ENCODE peak calls at places on chromosomes 12 and 14, in ten cellular contexts. C is stimulated activated CD8-positive, alpha-beta memory T cell treated with anti-CD3 and anti-CD28 coated beads, Interleukin-2, amount 100 ng/mL, for 1 hour; N is effector memory CD8-positive, alpha-beta T cell; Z is ascending aorta; K is cardiac muscle cell; D is GM10248; W is fibroblast of the conjunctiva; L is neural progenitor cell; Q is NCI-H146; F is GF-D8. X is an unnamed sample.
A peak's percentile ranks its signal among the peaks of the same experiment; 100 is the strongest.

GRCh38 chr12:104667139-104667538 is 210.4 kb downstream of the CHST11 start:
- DNase-seq in C (no peak), N (no peak), Z (no peak), K (peak; percentile 68), D (no peak), W (no peak), L (no peak), Q (no peak), F (peak; percentile 17), X (no peak)

GRCh38 chr12:49588761-49589516 is 16.5 kb downstream of the FAM186B start:
- DNase-seq in C (no peak), N (no peak), Z (no peak), K (peak; percentile 13), D (no peak), W (no peak), L (no peak), Q (no peak), F (no peak), X (no peak)

GRCh38 chr14:50859296-50859624 is 12.6 kb upstream of the ABHD12B start:
- DNase-seq in C (no peak), N (no peak), Z (no peak), K (no peak), D (no peak), W (no peak), L (no peak), Q (peak; percentile 44), F (no peak), X (no peak)

GRCh38 chr14:88895116-88895515 is 70.7 kb downstream of the TTC8 start:
- DNase-seq in C (no peak), N (no peak), Z (no peak), K (peak; percentile 27), D (no peak), W (peak; percentile 4), L (no peak), Q (peak; percentile 3), F (no peak), X (no peak)

GRCh38 chr12:81078469-81079196 is 754 bp downstream of the ACSS3 start:
- DNase-seq in C (no peak), N (no peak), Z (no peak), K (peak; percentile 79), D (no peak), W (peak; percentile 35), L (peak; percentile 31), Q (peak; percentile 67), F (no peak), X (no peak)

GRCh38 chr12:101459642-101460346 is 15.3 kb upstream of the SPIC start:
- DNase-seq in C (no peak), N (no peak), Z (no peak), K (no peak), D (no peak), W (peak; percentile 53), L (no peak), Q (no peak), F (peak; percentile 12), X (no peak)

GRCh38 chr14:80135305-80136088 is 75.8 kb downstream of the DIO2 start:
- DNase-seq in C (no peak), N (no peak), Z (no peak), K (no peak), D (no peak), W (no peak), L (no peak), Q (no peak), F (no peak), X (no peak)

GRCh38 chr12:53538209-53538689 is 31.0 kb upstream of the NPFF start:
- DNase-seq in C (no peak), N (no peak), Z (no peak), K (peak; percentile 93), D (no peak), W (peak; percentile 42), L (no peak), Q (peak; percentile 64), F (peak; percentile 29), X (no peak)

GRCh38 chr12:53169644-53170043 is 10.9 kb upstream of the ZNF740 start:
- DNase-seq in C (no peak), N (no peak), Z (no peak), K (no peak), D (no peak), W (no peak), L (no peak), Q (no peak), F (no peak), X (no peak)

GRCh38 chr14:80425686-80426085 is 214.4 kb upstream of the DIO2 start:
- DNase-seq in C (no peak), N (no peak), Z (no peak), K (peak; percentile 91), D (no peak), W (peak; percentile 68), L (no peak), Q (no peak), F (no peak), X (no peak)

GRCh38 chr12:129185855-129186254 is 332.6 kb downstream of the GLT1D1 start:
- DNase-seq in C (no peak), N (no peak), Z (no peak), K (no peak), D (no peak), W (no peak), L (no peak), Q (peak; percentile 21), F (no peak), X (no peak)

GRCh38 chr12:116735951-116736599 is 1.8 kb downstream of the SPRING1 start:
- DNase-seq in C (no peak), N (no peak), Z (no peak), K (no peak), D (no peak), W (no peak), L (no peak), Q (peak; percentile 24), F (no peak), X (no peak)

GRCh38 chr14:91858536-91859275 is 8.6 kb downstream of the TC2N start:
- DNase-seq in C (no peak), N (no peak), Z (no peak), K (peak; percentile 41), D (peak; percentile 39), W (peak; percentile 37), L (no peak), Q (no peak), F (no peak), X (no peak)

GRCh38 chr14:100067481-100067880 is 2.3 kb downstream of the EVL start:
- DNase-seq in C (no peak), N (no peak), Z (no peak), K (no peak), D (no peak), W (no peak), L (no peak), Q (no peak), F (no peak), X (no peak)

GRCh38 chr14:63262446-63262845 is 56.3 kb downstream of the GPHB5 start:
- DNase-seq in C (no peak), N (no peak), Z (no peak), K (no peak), D (no peak), W (no peak), L (no peak), Q (no peak), F (no peak), X (no peak)

GRCh38 chr14:64218344-64219240 is 75.6 kb downstream of the ESR2 start:
- DNase-seq in C (no peak), N (no peak), Z (no peak), K (peak; percentile 65), D (no peak), W (no peak), L (no peak), Q (no peak), F (no peak), X (no peak)

GRCh38 chr14:101005447-101005846 is 101.9 kb upstream of the RTL1 start:
- DNase-seq in C (no peak), N (no peak), Z (no peak), K (no peak), D (no peak), W (no peak), L (no peak), Q (no peak), F (no peak), X (no peak)

GRCh38 chr12:14611640-14612203 is 44.0 kb upstream of the PLBD1 start:
- DNase-seq in C (no peak), N (no peak), Z (no peak), K (no peak), D (no peak), W (no peak), L (no peak), Q (no peak), F (no peak), X (no peak)

GRCh38 chr12:11765817-11766794 is 116.6 kb downstream of the ETV6 start:
- DNase-seq in C (no peak), N (no peak), Z (no peak), K (peak; percentile 94), D (peak; percentile 64), W (no peak), L (no peak), Q (no peak), F (peak; percentile 87), X (no peak)

GRCh38 chr12:41919526-41920305 is 225.0 kb downstream of the GXYLT1 start:
- DNase-seq in C (no peak), N (no peak), Z (no peak), K (no peak), D (no peak), W (no peak), L (peak; percentile 67), Q (peak; percentile 94), F (no peak), X (no peak)

GRCh38 chr12:131261906-131262305 is 308.2 kb downstream of the ADGRD1 start:
- DNase-seq in C (no peak), N (no peak), Z (no peak), K (no peak), D (no peak), W (no peak), L (no peak), Q (no peak), F (no peak), X (no peak)

GRCh38 chr14:67971627-67972625 is 152.3 kb downstream of the RAD51B start:
- DNase-seq in C (no peak), N (no peak), Z (no peak), K (no peak), D (no peak), W (no peak), L (no peak), Q (no peak), F (no peak), X (no peak)

X was measured in iPS DF 6.9.